ENCODE peak calls at places on chromosomes 1 and 21, in seven cellular contexts. E, D, L, H, M, C and K are unnamed samples.

GRCh38 chr1:183604811-183605210 is 14.6 kb upstream of the NCF2 start:
- ATAC-seq in M (no peak), E (no peak), C (peak), H (no peak), L (no peak), D (no peak), K (no peak)

GRCh38 chr1:55916480-55916879 is 662.9 kb downstream of the PLPP3 start:
- ATAC-seq in M (no peak), C (peak), H (peak), L (no peak), D (no peak), E (no peak), K (no peak)

GRCh38 chr1:151198254-151199127 is at the start of gene PIP5K1A:
- ATAC-seq in L (peak), E (peak), H (peak), C (peak), D (peak), M (peak), K (peak)

GRCh38 chr1:37947364-37947763 is 511 bp upstream of the INPP5B start:
- ATAC-seq in D (peak), L (no peak), H (no peak), E (no peak), M (no peak), C (no peak), K (no peak)

GRCh38 chr1:148166558-148167492 is 14.7 kb upstream of the NBPF11 start:
- ATAC-seq in L (no peak), E (no peak), H (no peak), D (no peak), M (no peak), C (no peak), K (no peak)

GRCh38 chr1:86914635-86914997 is at the start of gene HS2ST1:
- ATAC-seq in C (no peak), E (peak), M (peak), L (peak), H (no peak), D (no peak), K (peak)

GRCh38 chr1:91876040-91876470 is 9.9 kb downstream of the TGFBR3 start:
- ATAC-seq in H (no peak), E (no peak), M (no peak), C (no peak), L (no peak), D (no peak), K (no peak)

GRCh38 chr1:150650193-150650592 is 20.8 kb upstream of the ENSA start:
- ATAC-seq in L (peak), C (no peak), E (no peak), M (no peak), H (peak), D (peak), K (no peak)

GRCh38 chr21:43936186-43936967 is 71.4 kb downstream of the AGPAT3 start:
- ATAC-seq in H (no peak), M (no peak), E (no peak), D (peak), C (no peak), L (no peak), K (no peak)

GRCh38 chr1:202107321-202107761 is 15.4 kb upstream of the GPR37L1 start:
- ATAC-seq in M (peak), D (peak), H (no peak), E (peak), C (no peak), L (peak), K (no peak)

GRCh38 chr21:42837421-42838211 is 41.7 kb downstream of the WDR4 start:
- ATAC-seq in H (no peak), D (peak), C (no peak), M (no peak), E (peak), L (no peak), K (no peak)
- TF ChIP-seq POLR2A in H (no peak), D (no peak), C (no peak), M (no peak), E (no peak), L (no peak), K (no peak)

GRCh38 chr1:25799758-25800537 is at the start of gene SELENON:
- ATAC-seq in H (peak), C (peak), M (peak), D (peak), L (peak), E (peak), K (peak)
- TF ChIP-seq POLR2A in H (no peak), C (no peak), M (peak), D (peak), L (peak), E (peak), K (peak)

GRCh38 chr1:39818482-39818881 is 29.8 kb upstream of the BMP8B start:
- ATAC-seq in D (no peak), C (no peak), E (peak), H (no peak), L (peak), M (no peak), K (no peak)
- TF ChIP-seq POLR2A in D (no peak), C (no peak), E (no peak), H (no peak), L (no peak), M (no peak), K (no peak)

GRCh38 chr1:203302894-203303293 is 2.4 kb upstream of the BTG2 start:
- ATAC-seq in E (no peak), L (no peak), H (no peak), M (no peak), D (no peak), C (no peak), K (no peak)

GRCh38 chr1:203302461-203302860 is 2.9 kb upstream of the BTG2 start:
- ATAC-seq in E (no peak), D (no peak), M (no peak), H (no peak), C (no peak), L (no peak), K (no peak)

GRCh38 chr1:203299180-203299579 is 6.1 kb upstream of the BTG2 start:
- ATAC-seq in C (no peak), H (no peak), E (no peak), L (no peak), M (no peak), D (no peak), K (no peak)

GRCh38 chr1:203301331-203301668 is 4.0 kb upstream of the BTG2 start:
- ATAC-seq in H (no peak), D (no peak), C (no peak), L (no peak), M (no peak), E (no peak), K (no peak)

GRCh38 chr1:203300441-203301330 is 4.6 kb upstream of the BTG2 start:
- ATAC-seq in H (no peak), C (no peak), E (no peak), L (no peak), M (no peak), D (no peak), K (no peak)
- TF ChIP-seq POLR2A in H (no peak), C (no peak), E (no peak), L (no peak), M (no peak), D (no peak), K (no peak)

GRCh38 chr1:1403543-1404112 is 3.5 kb downstream of the MRPL20 start:
- ATAC-seq in M (no peak), H (no peak), D (no peak), C (no peak), L (no peak), E (no peak), K (no peak)

GRCh38 chr1:1402081-1402900 is 3.2 kb upstream of the CCNL2 start:
- ATAC-seq in H (no peak), C (no peak), M (peak), D (no peak), E (no peak), L (no peak), K (no peak)

GRCh38 chr1:1399870-1400575 is 888 bp upstream of the CCNL2 start:
- ATAC-seq in L (no peak), E (peak), C (peak), D (peak), H (no peak), M (peak), K (no peak)

GRCh38 chr1:1400576-1401456 is 1.7 kb upstream of the CCNL2 start:
- ATAC-seq in M (no peak), C (no peak), H (no peak), L (no peak), D (no peak), E (peak), K (no peak)

GRCh38 chr1:1401457-1402010 is 2.4 kb upstream of the CCNL2 start:
- ATAC-seq in M (no peak), D (no peak), L (no peak), H (no peak), E (no peak), C (no peak), K (no peak)
- TF ChIP-seq POLR2A in M (no peak), D (no peak), L (no peak), H (no peak), E (no peak), C (no peak), K (no peak)